ENCODE peak calls at places on chromosome 22, in five cellular contexts. M is neuronal stem cell, V is kidney, T is IMR-90, N is mesenchymal stem cell. C is an unnamed sample. For H3K4me1 and H3K9me3, the result is how much of the 10 kb centered on the place peaks cover.

GRCh38 chr22:28594784-28595324 is 84.8 kb downstream of the TTC28 start:
- DNase-seq in V (no peak), M (peak), N (peak), T (peak), C (no peak)

GRCh38 chr22:10780281-10780680 is 4747.7 kb upstream of the OR11H1 start:
- DNase-seq in N (no peak), T (no peak), V (no peak), M (no peak), C (no peak)

GRCh38 chr22:17369553-17370035 is 334 bp downstream of the CECR2 start:
- DNase-seq in M (peak), N (peak), V (peak), T (no peak), C (peak)

GRCh38 chr22:49321477-49322055 is 506.1 kb downstream of the BRD1 start:
- DNase-seq in V (peak), M (no peak), T (no peak), N (no peak), C (peak)

GRCh38 chr22:25668437-25668836 is 73.6 kb upstream of the MYO18B start:
- DNase-seq in N (no peak), M (no peak), V (no peak), T (peak), C (no peak)

GRCh38 chr22:20080776-20081654 is 974 bp downstream of the DGCR8 start:
- DNase-seq in V (peak), M (peak), T (peak), N (peak), C (peak)

GRCh38 chr22:44000123-44000522 is 24.0 kb upstream of the PARVB start:
- DNase-seq in V (no peak), T (no peak), N (no peak), M (no peak), C (no peak)

GRCh38 chr22:44583076-44583760 is 85.2 kb upstream of the RTL6 start:
- DNase-seq in M (no peak), N (no peak), T (peak), V (peak), C (peak)

GRCh38 chr22:49152146-49152929 is 675.3 kb downstream of the BRD1 start:
- DNase-seq in M (peak), N (no peak), V (no peak), T (no peak), C (peak)

GRCh38 chr22:43200031-43200430 is 13.1 kb upstream of the TTLL12 start:
- DNase-seq in N (no peak), M (no peak), V (peak), T (no peak), C (no peak)

GRCh38 chr22:36860821-36861659 is at the start of gene NCF4:
- DNase-seq in N (no peak), M (no peak), T (no peak), V (peak), C (no peak)

GRCh38 chr22:27880778-27881394 is 38.2 kb downstream of the PITPNB start:
- DNase-seq in V (no peak), N (peak), M (peak), T (peak), C (no peak)

GRCh38 chr22:18000441-18001039 is 23.8 kb downstream of the MICAL3 start:
- DNase-seq in N (peak), M (peak), V (peak), T (no peak), C (peak)

GRCh38 chr22:28817919-28818859 is 17.8 kb upstream of the XBP1 start:
- DNase-seq in N (no peak), T (no peak), V (peak), M (no peak), C (no peak)

GRCh38 chr22:37241351-37242142 is 2.5 kb downstream of the RAC2 start:
- DNase-seq in T (no peak), N (no peak), M (no peak), V (peak), C (peak)

GRCh38 chr22:41096391-41096790 is 4.0 kb downstream of the EP300 start:
- DNase-seq in T (no peak), N (no peak), V (no peak), M (no peak), C (no peak)

GRCh38 chr22:41099036-41099435 is 6.6 kb downstream of the EP300 start:
- DNase-seq in N (no peak), V (no peak), T (no peak), M (no peak), C (no peak)

GRCh38 chr22:41092847-41093371 is 517 bp downstream of the EP300 start:
- DNase-seq in N (peak), V (no peak), M (no peak), T (peak), C (peak)

GRCh38 chr22:41094036-41094435 is 1.6 kb downstream of the EP300 start:
- DNase-seq in M (no peak), T (peak), N (peak), V (no peak), C (no peak)

DNA sequence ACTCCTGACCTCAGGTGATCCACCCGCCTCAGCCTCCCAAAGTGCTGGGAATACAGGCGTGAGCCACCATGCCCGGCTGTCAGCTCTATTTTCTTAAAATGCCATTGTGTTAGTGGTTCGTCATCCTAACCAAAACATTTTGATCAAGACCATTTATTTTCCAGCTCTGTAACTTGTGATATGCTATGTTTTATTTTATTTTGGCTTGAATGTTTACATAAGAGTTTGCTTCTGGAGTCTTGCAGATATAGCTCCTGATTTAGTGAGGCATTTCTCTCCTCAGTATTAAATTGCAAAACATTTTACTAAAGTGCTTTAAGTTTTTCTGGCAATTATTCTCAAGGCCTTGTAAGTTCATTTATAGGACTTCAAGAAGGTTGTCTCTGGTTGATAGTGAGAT is 4.4 kb downstream of the EP300 start:
- DNase-seq in V (no peak), M (no peak), T (peak), N (no peak), C (no peak)
- H3K9ac ChIP-seq in V (no peak), M (no peak), T (no peak), N (no peak), C (no peak)

GRCh38 chr22:31377609-31378008 is 21.8 kb upstream of the DRG1 start:
- DNase-seq in N (no peak), M (no peak), T (no peak), V (no peak), C (no peak)
- H3K4me1 ChIP-seq in N (under half), M (under half), T (under half), V (under half), C (under half)

DNA sequence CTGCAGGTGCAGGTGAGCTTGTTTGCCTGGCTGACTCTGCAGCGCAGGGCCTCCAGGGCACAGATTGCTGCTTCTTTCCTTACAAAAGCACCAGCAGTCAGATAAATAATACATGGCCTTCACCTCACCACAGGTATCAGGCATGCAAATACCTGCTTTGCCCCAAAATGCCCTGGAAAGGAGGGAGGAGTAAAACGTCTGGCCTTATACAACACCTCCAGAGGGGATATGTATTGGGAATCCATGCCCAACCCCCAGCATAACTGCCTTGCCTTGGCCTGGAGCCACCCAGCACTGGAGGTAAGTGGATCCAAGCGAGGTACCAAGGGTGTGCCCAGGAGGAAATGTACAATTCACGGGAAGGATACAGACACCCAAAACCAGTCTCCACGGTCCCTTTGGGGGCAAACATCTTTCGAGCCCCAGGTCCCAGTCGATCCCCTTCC is 860 bp downstream of the TMEM184B start:
- DNase-seq in V (no peak), M (no peak), N (no peak), T (no peak), C (peak)
- H3K9me3 ChIP-seq in V (under half), M (under half), N (under half), T (under half), C (under half)

GRCh38 chr22:23781065-23781464 is 5.7 kb upstream of the SMARCB1 start:
- DNase-seq in T (no peak), M (no peak), V (no peak), N (no peak), C (no peak)

GRCh38 chr22:23783496-23784167 is 3.1 kb upstream of the SMARCB1 start:
- DNase-seq in V (no peak), M (no peak), T (no peak), N (no peak), C (no peak)

GRCh38 chr22:23781533-23781932 is 5.2 kb upstream of the SMARCB1 start:
- DNase-seq in N (peak), V (no peak), M (no peak), T (peak), C (no peak)

GRCh38 chr22:23784215-23784732 is 2.5 kb upstream of the SMARCB1 start:
- DNase-seq in T (peak), N (peak), M (no peak), V (no peak), C (no peak)

GRCh38 chr22:23782649-23783048 is 4.1 kb upstream of the SMARCB1 start:
- DNase-seq in V (no peak), N (no peak), T (no peak), M (no peak), C (no peak)
- H3K9ac ChIP-seq in V (no peak), N (no peak), T (no peak), M (no peak), C (no peak)

DNA sequence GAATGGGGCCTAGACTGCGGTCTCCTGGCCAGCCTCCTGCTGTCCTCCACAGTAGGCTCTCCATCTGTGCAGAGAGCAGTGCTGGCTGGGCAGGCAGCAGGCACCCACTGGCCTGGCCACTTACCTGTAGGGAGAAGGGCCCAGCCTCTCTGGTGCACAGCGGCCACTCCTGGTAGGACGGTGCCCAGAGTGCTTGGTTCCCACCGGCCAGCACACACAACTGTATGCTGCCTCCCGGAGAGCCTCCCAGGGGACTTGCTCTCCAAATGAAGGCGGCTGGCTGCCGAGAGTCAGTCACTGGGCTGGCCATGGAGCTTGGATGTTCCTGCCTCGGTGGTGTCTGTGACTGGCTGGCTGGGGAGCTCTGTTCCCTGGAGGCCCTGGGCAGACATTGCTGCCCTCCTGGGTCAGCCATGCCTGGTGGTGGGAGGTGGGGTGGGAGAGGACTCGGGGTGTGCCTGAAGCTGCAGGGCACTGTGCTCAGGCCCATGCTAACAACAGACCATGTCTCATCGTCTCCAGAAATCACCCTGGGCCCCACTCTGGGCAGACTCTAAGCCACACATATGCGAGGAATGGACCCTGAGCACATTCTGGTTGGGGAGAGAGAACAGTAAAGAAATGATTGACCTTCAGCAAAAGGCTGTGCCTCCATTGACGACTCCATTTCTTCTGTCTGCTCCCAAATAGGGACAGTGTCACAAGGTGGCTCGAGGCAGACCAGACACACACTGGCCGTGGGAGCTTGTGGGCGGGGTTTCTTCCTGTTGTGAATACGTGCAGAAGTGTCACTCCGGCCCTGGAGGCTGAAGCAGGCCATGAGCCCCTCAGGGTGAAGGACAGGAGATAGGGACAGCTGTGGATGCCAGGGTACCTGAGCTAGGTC is 350.8 kb downstream of the TBC1D22A start:
- DNase-seq in M (no peak), N (no peak), T (no peak), V (no peak), C (no peak)
- H3K4me1 ChIP-seq in M (under half), N (under half), T (under half), V (under half), C (under half)

GRCh38 chr22:47736166-47737034 is 974.0 kb downstream of the TBC1D22A start:
- DNase-seq in T (no peak), M (no peak), N (no peak), V (peak), C (no peak)
- H3K9me3 ChIP-seq in T (under half), M (under half), N (under half), V (under half), C (under half)

GRCh38 chr22:31040542-31041398 is 40.3 kb upstream of the SMTN start:
- DNase-seq in M (no peak), T (no peak), V (no peak), N (no peak), C (no peak)

GRCh38 chr22:31039393-31039792 is 41.7 kb upstream of the SMTN start:
- DNase-seq in M (no peak), T (peak), V (peak), N (peak), C (no peak)

GRCh38 chr22:31038686-31039085 is 42.4 kb upstream of the SMTN start:
- DNase-seq in N (no peak), M (no peak), V (no peak), T (no peak), C (no peak)

GRCh38 chr22:31036671-31037550 is 44.2 kb upstream of the SMTN start:
- DNase-seq in M (no peak), N (peak), T (peak), V (peak), C (no peak)
- H3K9ac ChIP-seq in M (no peak), N (peak), T (peak), V (no peak), C (no peak)